ENCODE peak calls at places on chromosome 13, in four cellular contexts. F is GM23338; J is psoas muscle; X is effector memory CD4-positive, alpha-beta T cell. I is an unnamed sample. For H3K4me1, the result is how much of the 10 kb centered on the place peaks cover.

GRCh38 chr13:41028051-41028450 is 8.9 kb upstream of the ELF1 start:
- DNase-seq in F (no peak), J (no peak), X (no peak), I (no peak)

GRCh38 chr13:79528356-79528755 is 47.4 kb downstream of the NDFIP2 start:
- DNase-seq in F (no peak), J (no peak), X (no peak), I (no peak)

GRCh38 chr13:57624565-57625435 is 6.7 kb upstream of the PCDH17 start:
- DNase-seq in F (peak), J (no peak), X (no peak), I (no peak)

GRCh38 chr13:109941951-109942350 is 155.6 kb upstream of the IRS2 start:
- DNase-seq in F (no peak), J (no peak), X (no peak), I (no peak)

GRCh38 chr13:68439821-68440220 is 1209.7 kb upstream of the PCDH9 start:
- DNase-seq in F (no peak), J (no peak), X (no peak), I (no peak)

GRCh38 chr13:28699246-28699645 is 19.5 kb downstream of the SLC46A3 start:
- DNase-seq in F (no peak), J (no peak), X (no peak), I (no peak)

GRCh38 chr13:88979465-88980180 is 1308.5 kb downstream of the SLITRK5 start:
- DNase-seq in F (peak), J (no peak), X (no peak), I (no peak)

GRCh38 chr13:42333613-42334328 is 61.8 kb downstream of the AKAP11 start:
- DNase-seq in F (peak), J (no peak), X (no peak), I (no peak)

GRCh38 chr13:30906411-30906990 is 430 bp downstream of the MEDAG start:
- DNase-seq in F (peak), J (no peak), X (no peak), I (no peak)

GRCh38 chr13:85174291-85174690 is 624.9 kb downstream of the SLITRK6 start:
- DNase-seq in F (no peak), J (no peak), X (no peak), I (no peak)

GRCh38 chr13:100438059-100438788 is 150.4 kb downstream of the GGACT start:
- DNase-seq in F (no peak), J (no peak), X (no peak), I (no peak)

GRCh38 chr13:97295279-97296182 is 73.4 kb downstream of the MBNL2 start:
- DNase-seq in F (no peak), J (no peak), X (no peak), I (no peak)

GRCh38 chr13:27279506-27279905 is 8.9 kb downstream of the RASL11A start:
- DNase-seq in F (no peak), J (no peak), X (no peak), I (no peak)

GRCh38 chr13:94708971-94709614 is 3.3 kb downstream of the SOX21 start:
- DNase-seq in F (peak), J (no peak), X (no peak), I (no peak)

GRCh38 chr13:88895261-88895941 is 1224.2 kb downstream of the SLITRK5 start:
- DNase-seq in F (no peak), J (no peak), X (no peak), I (no peak)

GRCh38 chr13:91236182-91236581 is 111.3 kb upstream of the MIR17HG start:
- DNase-seq in F (no peak), J (no peak), X (no peak), I (no peak)

GRCh38 chr13:30153871-30154426 is 153.4 kb downstream of the KATNAL1 start:
- DNase-seq in F (peak), J (no peak), X (no peak), I (no peak)

GRCh38 chr13:29081036-29081435 is 260.9 kb downstream of the MTUS2 start:
- DNase-seq in F (no peak), J (no peak), X (no peak), I (no peak)

GRCh38 chr13:92829930-92830329 is 396.7 kb upstream of the GPC6 start:
- DNase-seq in F (no peak), J (no peak), X (no peak), I (no peak)

GRCh38 chr13:100423375-100423774 is 165.2 kb downstream of the GGACT start:
- DNase-seq in F (no peak), J (no peak), X (no peak), I (no peak)

GRCh38 chr13:102799544-102800144 is 725 bp downstream of the BIVM start:
- DNase-seq in F (peak), J (peak), X (no peak), I (peak)

GRCh38 chr13:109602356-109602755 is 184.0 kb downstream of the IRS2 start:
- DNase-seq in F (no peak), J (no peak), X (no peak), I (no peak)

GRCh38 chr13:41905600-41906254 is 55.2 kb downstream of the VWA8 start:
- DNase-seq in F (peak), J (no peak), X (no peak), I (no peak)

GRCh38 chr13:41505209-41505835 is 48.0 kb downstream of the RGCC start:
- DNase-seq in F (no peak), J (no peak), X (no peak), I (no peak)

GRCh38 chr13:29868581-29868980 is 18.2 kb upstream of the UBL3 start:
- DNase-seq in F (no peak), J (no peak), X (no peak), I (no peak)

GRCh38 chr13:90701264-90701663 is 646.2 kb upstream of the MIR17HG start:
- DNase-seq in F (no peak), J (no peak), X (no peak), I (no peak)

GRCh38 chr13:22287343-22287922 is 616.6 kb downstream of the FGF9 start:
- DNase-seq in F (no peak), J (no peak), X (no peak), I (no peak)

GRCh38 chr13:114049026-114049425 is 75.2 kb upstream of the C13orf46 start:
- DNase-seq in F (no peak), J (no peak), X (no peak), I (no peak)

GRCh38 chr13:29103036-29103800 is 283.1 kb downstream of the MTUS2 start:
- DNase-seq in F (no peak), J (no peak), X (no peak), I (no peak)

GRCh38 chr13:111666377-111666776 is 345.9 kb downstream of the TEX29 start:
- DNase-seq in F (no peak), J (no peak), X (no peak), I (no peak)

GRCh38 chr13:93708323-93709075 is 481.9 kb downstream of the GPC6 start:
- DNase-seq in F (no peak), J (no peak), X (no peak), I (no peak)

GRCh38 chr13:93002071-93002470 is 224.5 kb upstream of the GPC6 start:
- DNase-seq in F (no peak), J (no peak), X (no peak), I (no peak)

GRCh38 chr13:79918620-79919019 is 422.3 kb downstream of the SPRY2 start:
- DNase-seq in F (no peak), J (no peak), X (no peak), I (no peak)

GRCh38 chr13:106287351-106287750 is 248.1 kb downstream of the EFNB2 start:
- DNase-seq in F (no peak), J (no peak), X (no peak), I (no peak)

GRCh38 chr13:21022694-21023325 is 38.6 kb downstream of the LATS2 start:
- DNase-seq in F (peak), J (no peak), X (no peak), I (peak)

GRCh38 chr13:49419292-49419691 is 24.6 kb downstream of the CAB39L start:
- DNase-seq in F (no peak), J (no peak), X (no peak), I (no peak)

GRCh38 chr13:110529522-110530311 is 31.8 kb downstream of the RAB20 start:
- DNase-seq in F (no peak), J (no peak), X (no peak), I (no peak)

GRCh38 chr13:98483636-98484288 is 93.1 kb downstream of the STK24 start:
- DNase-seq in F (no peak), J (no peak), X (no peak), I (no peak)
- H3K4me1 ChIP-seq in F (half or more), J (half or more), X (half or more), I (half or more)

DNA sequence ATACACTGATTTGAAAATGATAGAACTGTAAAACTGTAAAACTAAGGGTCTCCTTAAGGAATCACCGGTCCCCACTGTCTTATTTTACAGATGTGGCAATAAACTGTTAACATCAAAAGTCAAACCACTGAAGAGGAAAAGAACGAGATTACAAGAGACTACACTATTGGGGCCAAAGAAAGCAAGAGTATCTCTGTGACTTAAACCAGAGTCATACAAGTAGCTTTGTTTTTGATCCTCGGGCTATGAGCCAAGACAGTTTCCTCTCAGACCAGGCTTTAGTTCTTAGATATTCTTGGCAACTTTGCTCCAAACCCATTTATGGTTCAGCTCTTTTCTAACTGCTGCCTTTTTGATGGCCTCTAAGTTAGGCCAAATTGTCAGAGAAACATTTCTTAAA is 113.8 kb downstream of the TBC1D4 start:
- DNase-seq in F (no peak), J (no peak), X (no peak), I (no peak)
- H3K4me1 ChIP-seq in F (under half), J (half or more), X (under half), I (half or more)

GRCh38 chr13:36841411-36841810 is 22.4 kb downstream of the RFXAP start:
- DNase-seq in F (no peak), J (no peak), X (no peak), I (no peak)
- H3K4me1 ChIP-seq in F (under half), J (under half), X (under half), I (under half)

GRCh38 chr13:38769526-38769925 is 82.6 kb downstream of the FREM2 start:
- DNase-seq in F (no peak), J (no peak), X (no peak), I (no peak)

GRCh38 chr13:38777347-38778107 is 90.7 kb downstream of the FREM2 start:
- DNase-seq in F (no peak), J (no peak), X (no peak), I (no peak)

GRCh38 chr13:38775085-38775484 is 88.2 kb downstream of the FREM2 start:
- DNase-seq in F (no peak), J (no peak), X (no peak), I (no peak)
- H3K4me1 ChIP-seq in F (under half), J (under half), X (under half), I (under half)

DNA sequence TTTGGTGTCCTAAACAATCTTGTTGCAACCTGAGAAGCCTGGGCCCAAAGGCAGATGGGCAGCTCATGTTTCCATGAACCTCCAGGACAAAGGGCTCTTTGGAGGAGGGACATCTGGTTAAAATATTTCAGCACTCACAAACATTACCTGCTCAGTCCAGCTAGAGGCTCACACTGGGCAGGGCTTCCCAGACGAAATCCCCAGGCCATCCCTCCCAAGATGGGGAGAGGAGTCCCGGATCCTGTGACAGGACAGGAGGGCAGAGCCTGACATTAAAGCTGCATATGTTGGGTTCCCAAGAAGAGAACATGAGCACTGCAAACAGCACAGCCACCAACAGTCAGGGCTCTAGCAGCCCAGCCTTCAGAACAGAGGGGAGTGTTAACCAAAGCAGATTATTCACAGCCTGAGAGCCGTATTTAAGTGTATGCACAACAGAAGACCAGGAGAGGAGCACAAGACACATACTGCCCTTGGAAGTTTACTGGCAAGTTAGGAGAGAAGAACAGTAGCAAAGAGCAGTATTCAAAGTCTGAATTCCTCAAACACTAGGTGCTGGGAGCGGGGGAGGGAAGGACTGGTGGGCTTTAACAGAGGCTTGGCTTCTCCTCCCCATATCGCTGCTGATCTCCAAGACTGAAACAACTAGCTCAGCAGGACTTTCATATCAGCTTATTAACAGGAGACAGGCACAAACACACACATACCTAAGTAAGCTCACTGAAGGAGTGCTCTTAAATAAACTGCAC is 12.4 kb downstream of the ATP7B start:
- DNase-seq in F (peak), J (no peak), X (no peak), I (no peak)
- H3K4me1 ChIP-seq in F (under half), J (under half), X (under half), I (under half)

GRCh38 chr13:26017196-26017921 is 34.5 kb downstream of the SHISA2 start:
- DNase-seq in F (no peak), J (no peak), X (no peak), I (no peak)

GRCh38 chr13:26017932-26018690 is 33.7 kb downstream of the SHISA2 start:
- DNase-seq in F (no peak), J (no peak), X (no peak), I (no peak)

GRCh38 chr13:26019881-26020535 is 31.8 kb downstream of the SHISA2 start:
- DNase-seq in F (no peak), J (no peak), X (no peak), I (no peak)

GRCh38 chr13:26020536-26021290 is 31.1 kb downstream of the SHISA2 start:
- DNase-seq in F (no peak), J (no peak), X (no peak), I (no peak)

DNA sequence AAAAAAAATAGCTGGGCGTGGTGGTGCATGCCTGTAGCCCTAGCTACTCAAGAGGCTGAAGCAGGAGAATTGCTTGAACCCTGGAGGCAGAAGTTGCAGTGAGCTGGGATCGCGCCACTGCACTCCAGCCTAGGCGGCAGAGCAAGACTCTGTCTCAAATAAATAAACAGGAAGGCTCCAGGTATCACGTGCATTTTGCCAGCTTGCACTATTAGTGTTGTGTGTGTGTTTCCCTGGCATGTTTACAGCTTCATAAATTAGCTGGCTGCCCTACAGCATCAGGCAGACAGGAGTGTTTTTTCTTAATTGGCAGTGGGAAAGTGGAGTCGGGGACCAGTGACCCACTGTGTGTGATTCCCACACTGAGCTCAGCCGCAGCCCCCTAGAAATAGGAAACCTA is 32.6 kb downstream of the SHISA2 start:
- DNase-seq in F (no peak), J (no peak), X (no peak), I (no peak)
- H3K4me1 ChIP-seq in F (under half), J (under half), X (under half), I (under half)

GRCh38 chr13:74056829-74057564 is 77.2 kb downstream of the KLF12 start:
- DNase-seq in F (peak), J (peak), X (no peak), I (peak)
- H3K4me1 ChIP-seq in F (under half), J (under half), X (under half), I (under half)

GRCh38 chr13:45331981-45332830 is 8.8 kb downstream of the TPT1 start:
- DNase-seq in F (no peak), J (peak), X (no peak), I (no peak)
- H3K4me1 ChIP-seq in F (under half), J (half or more), X (half or more), I (half or more)

GRCh38 chr13:71912524-71912923 is 45.5 kb upstream of the DACH1 start:
- DNase-seq in F (no peak), J (no peak), X (no peak), I (no peak)
- H3K4me1 ChIP-seq in F (under half), J (under half), X (under half), I (under half)

GRCh38 chr13:52950436-52950960 is 78.1 kb upstream of the OLFM4 start:
- DNase-seq in F (no peak), J (no peak), X (no peak), I (no peak)
- H3K4me1 ChIP-seq in F (half or more), J (under half), X (under half), I (under half)